ENCODE peak calls at places on chromosomes 1 and 21, in seven cellular contexts. X, S, R, D, I, W and Y are unnamed samples.

GRCh38 chr1:116777831-116778830 is 23.9 kb downstream of the CD2 start:
- DNase-seq in D (peak), R (peak), X (no peak), I (peak), S (no peak), W (peak), Y (peak)

GRCh38 chr1:118927421-118927820 is 60.7 kb downstream of the TBX15 start:
- DNase-seq in D (no peak), S (no peak), W (no peak), R (no peak), I (no peak), X (no peak), Y (no peak)

GRCh38 chr1:11692899-11693590 is 1.5 kb downstream of the DRAXIN start:
- DNase-seq in S (no peak), D (peak), I (no peak), X (no peak), R (peak), W (no peak), Y (peak)

GRCh38 chr1:112849425-112849966 is 106.5 kb downstream of the SLC16A1 start:
- DNase-seq in W (no peak), R (peak), X (no peak), S (no peak), D (peak), I (no peak), Y (no peak)

GRCh38 chr1:26269198-26269550 is 10.7 kb upstream of the SH3BGRL3 start:
- DNase-seq in I (no peak), R (no peak), D (no peak), X (no peak), S (no peak), W (no peak), Y (no peak)

GRCh38 chr1:9143250-9143649 is 14.3 kb upstream of the GPR157 start:
- DNase-seq in W (no peak), I (no peak), R (peak), D (peak), S (peak), X (no peak), Y (no peak)

GRCh38 chr1:63877816-63878215 is 104.0 kb downstream of the ROR1 start:
- DNase-seq in R (peak), S (no peak), I (no peak), X (no peak), W (no peak), D (peak), Y (peak)

GRCh38 chr1:100499412-100499811 is 38.5 kb upstream of the GPR88 start:
- DNase-seq in W (no peak), X (no peak), R (peak), I (no peak), D (no peak), S (no peak), Y (no peak)

GRCh38 chr1:15584489-15585363 is at the start of gene AGMAT:
- DNase-seq in I (peak), W (peak), S (peak), R (peak), D (peak), X (no peak), Y (no peak)

GRCh38 chr1:26268290-26269197 is 11.3 kb upstream of the SH3BGRL3 start:
- DNase-seq in R (no peak), X (no peak), W (no peak), I (no peak), D (no peak), S (no peak), Y (no peak)

GRCh38 chr21:15061284-15061683 is 3.5 kb downstream of the NRIP1 start:
- DNase-seq in X (no peak), D (no peak), S (no peak), I (no peak), R (no peak), W (no peak), Y (no peak)

GRCh38 chr1:6585081-6585722 is 5.4 kb downstream of the ZBTB48 start:
- DNase-seq in I (no peak), S (no peak), W (no peak), X (no peak), D (no peak), R (no peak), Y (no peak)

GRCh38 chr21:35323947-35324346 is 274.8 kb upstream of the RUNX1 start:
- DNase-seq in X (no peak), D (peak), R (peak), W (no peak), I (no peak), S (no peak), Y (no peak)

GRCh38 chr21:35321322-35322200 is 272.5 kb upstream of the RUNX1 start:
- DNase-seq in I (no peak), X (no peak), S (no peak), W (peak), R (no peak), D (no peak), Y (no peak)

GRCh38 chr21:35325953-35326352 is 276.9 kb upstream of the RUNX1 start:
- DNase-seq in I (no peak), W (no peak), D (no peak), R (no peak), S (no peak), X (no peak), Y (no peak)

GRCh38 chr21:35326677-35327076 is 277.6 kb upstream of the RUNX1 start:
- DNase-seq in S (no peak), I (no peak), R (peak), X (no peak), W (no peak), D (peak), Y (peak)

DNA sequence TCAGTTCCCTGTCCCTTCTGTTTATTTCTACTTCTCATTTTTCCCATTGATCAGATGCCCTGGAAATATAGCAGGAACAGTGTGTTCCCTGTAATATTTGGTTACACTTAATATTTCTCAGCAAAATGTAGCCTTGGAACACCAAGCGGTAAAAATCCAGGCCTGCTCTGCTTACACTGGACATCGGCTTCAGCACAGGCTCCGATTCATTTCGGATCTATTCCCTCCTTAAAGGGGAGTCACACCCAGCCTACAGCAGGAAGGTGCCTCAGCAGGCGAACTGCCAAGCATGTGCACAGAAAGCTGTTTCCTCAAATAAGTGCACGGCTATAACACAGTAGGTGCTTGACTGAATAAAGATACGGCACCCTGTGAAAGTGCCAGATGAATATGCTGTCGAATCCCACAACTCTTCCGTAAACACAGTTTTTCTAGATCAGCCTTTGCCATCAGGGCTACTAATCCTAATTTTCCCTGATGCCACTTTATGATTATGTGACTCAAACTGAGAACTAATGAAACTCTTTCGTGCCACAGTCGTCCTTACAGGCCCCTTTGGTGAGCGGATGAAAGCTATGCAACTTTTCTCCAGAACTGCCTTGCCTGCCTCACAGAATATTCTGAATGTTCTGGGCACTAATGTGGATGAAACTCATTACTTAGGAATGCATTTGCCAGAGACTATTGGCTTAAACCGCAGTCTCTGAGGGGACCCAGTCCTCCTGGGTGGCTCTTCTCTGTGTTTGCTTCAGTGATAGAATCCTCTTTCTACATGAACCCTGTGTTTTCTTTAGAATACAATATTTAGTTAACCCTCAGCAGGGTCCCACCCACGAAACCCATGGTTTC is 275.5 kb upstream of the RUNX1 start:
- DNase-seq in D (peak), R (peak), X (no peak), I (no peak), W (no peak), S (no peak), Y (peak)
- TF ChIP-seq CTCF in D (no peak), R (peak), X (no peak), I (no peak), W (no peak), S (no peak), Y (no peak)

GRCh38 chr1:239387304-239388231 is 1.2 kb downstream of the CHRM3 start:
- DNase-seq in S (peak), I (no peak), W (no peak), D (no peak), X (no peak), R (peak), Y (no peak)

GRCh38 chr1:239389703-239390102 is 3.3 kb downstream of the CHRM3 start:
- DNase-seq in S (no peak), R (peak), D (no peak), I (no peak), W (no peak), X (no peak), Y (no peak)

GRCh38 chr1:239386453-239387303 is at the start of gene CHRM3:
- DNase-seq in S (peak), I (no peak), R (peak), X (no peak), D (no peak), W (no peak), Y (no peak)

GRCh38 chr1:239383714-239384113 is 2.7 kb upstream of the CHRM3 start:
- DNase-seq in I (no peak), D (no peak), S (no peak), W (no peak), X (no peak), R (no peak), Y (no peak)

DNA sequence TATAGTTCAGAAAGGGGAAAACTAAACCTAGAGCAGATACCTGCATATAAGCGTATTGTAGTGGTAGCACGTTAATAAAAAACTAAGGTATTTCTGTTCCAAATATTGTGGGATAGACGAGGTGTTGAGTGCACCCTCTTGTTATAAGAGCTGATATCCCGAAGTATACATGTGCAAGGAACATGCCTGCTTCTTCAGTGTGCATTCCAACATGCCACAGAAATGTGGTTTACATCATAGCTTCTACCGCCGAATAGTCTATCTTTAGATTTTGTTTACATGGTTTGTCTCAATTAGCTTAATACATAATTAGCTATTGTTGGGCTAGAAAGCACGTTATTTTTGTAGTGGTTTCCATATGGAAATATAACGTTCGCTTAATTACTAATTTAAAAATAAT is 2.2 kb downstream of the CHRM3 start:
- DNase-seq in W (no peak), S (no peak), R (peak), X (no peak), I (no peak), D (no peak), Y (no peak)
- H3K4me3 ChIP-seq in W (no peak), S (no peak), R (no peak), X (no peak), I (no peak), D (no peak), Y (no peak)

DNA sequence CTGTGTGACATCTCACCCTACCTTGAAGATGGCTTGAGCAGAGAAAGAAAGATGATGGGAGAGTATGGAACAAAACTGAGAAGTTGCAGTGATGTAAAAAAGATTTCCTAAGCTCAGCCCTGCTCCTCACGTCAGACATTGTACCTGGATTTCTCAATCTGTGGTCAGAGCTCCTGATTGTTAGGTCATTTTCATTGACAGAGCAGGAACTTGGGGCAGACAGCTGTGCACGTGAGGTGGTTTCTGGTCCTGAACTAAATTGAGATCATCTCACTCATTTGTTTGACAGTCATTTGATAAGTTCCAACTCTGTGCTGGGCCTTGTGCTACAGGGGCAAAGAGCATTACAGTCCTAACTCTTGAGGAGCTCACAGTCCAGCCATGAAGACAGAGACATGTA is 10.2 kb downstream of the TRAF3IP3 start:
- DNase-seq in S (no peak), D (no peak), R (no peak), I (no peak), W (no peak), X (no peak), Y (no peak)
- TF ChIP-seq CTCF in S (no peak), D (no peak), R (no peak), I (no peak), W (no peak), X (no peak), Y (no peak)

GRCh38 chr1:201469645-201470074 is 672 bp upstream of the PHLDA3 start:
- DNase-seq in D (no peak), I (no peak), R (no peak), X (no peak), S (no peak), W (no peak), Y (no peak)
- H3K4me3 ChIP-seq in D (peak), I (peak), R (peak), X (no peak), S (peak), W (peak), Y (peak)

GRCh38 chr1:110214454-110215404 is 4.6 kb downstream of the KCNC4 start:
- DNase-seq in R (no peak), D (no peak), W (peak), X (no peak), I (peak), S (no peak), Y (no peak)
- TF ChIP-seq CTCF in R (no peak), D (no peak), W (no peak), X (no peak), I (no peak), S (no peak), Y (no peak)

GRCh38 chr1:201260236-201260591 is 23.1 kb upstream of the PKP1 start:
- DNase-seq in X (no peak), R (no peak), D (peak), S (no peak), W (no peak), I (no peak), Y (no peak)
- H3K4me3 ChIP-seq in X (no peak), R (no peak), D (no peak), S (peak), W (no peak), I (no peak), Y (no peak)

DNA sequence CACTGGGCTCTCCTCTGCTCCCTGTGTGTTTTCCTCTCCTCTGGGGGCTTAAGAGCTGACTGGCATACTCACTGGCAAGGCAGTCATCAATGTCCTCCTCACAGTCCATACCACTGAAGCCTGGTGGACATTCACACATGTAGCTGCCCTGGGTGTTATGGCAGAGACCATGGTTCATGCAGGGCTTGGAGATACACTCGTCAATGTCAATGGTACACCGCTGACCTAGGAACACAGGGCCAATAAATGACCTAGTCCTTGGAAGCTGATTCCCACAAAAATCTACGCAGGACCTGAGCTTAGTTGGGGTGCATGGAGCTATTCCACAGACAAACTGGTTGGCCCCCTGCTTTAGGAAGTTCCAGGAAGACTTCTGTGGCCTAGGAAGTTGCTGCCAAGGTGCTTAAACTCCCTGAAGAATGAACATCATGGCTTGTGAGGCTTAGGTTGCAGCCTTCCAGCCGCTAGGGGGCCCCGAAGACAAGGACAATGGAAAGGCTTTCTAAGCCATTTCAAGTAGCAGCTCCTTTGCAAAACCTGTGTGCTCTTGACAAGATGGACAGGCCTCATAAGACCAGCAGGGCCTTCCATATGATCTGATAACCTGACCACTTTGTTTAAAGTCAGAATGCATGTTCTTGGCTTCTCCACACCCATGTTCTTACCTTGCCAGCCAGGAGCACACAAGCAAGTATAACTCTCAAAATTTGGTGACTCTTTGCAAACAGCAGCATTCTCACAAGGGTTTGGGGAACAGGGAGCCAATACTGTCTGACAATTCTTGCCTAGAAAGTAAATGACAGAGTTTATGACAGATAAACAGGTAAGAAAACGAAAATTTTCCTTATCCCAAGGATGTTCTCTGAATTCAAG is 52.3 kb upstream of the ADAM30 start:
- DNase-seq in X (peak), S (peak), W (peak), R (peak), I (peak), D (peak), Y (peak)
- TF ChIP-seq CTCF in X (peak), S (peak), W (peak), R (peak), I (peak), D (peak), Y (peak)